ENCODE peak calls at places on chromosomes 2 and 18, in seven cellular contexts. N is OCI-LY7, V is cardiac fibroblast, J is B cell, U is AG09309, R is RWPE1, M is ovary. K is an unnamed sample.

GRCh38 chr2:1605102-1605501 is 139.2 kb downstream of the PXDN start:
- DNase-seq in J (no peak), U (no peak), N (no peak), V (peak; percentile 80), M (no peak), R (no peak), K (no peak)

GRCh38 chr2:90645-91312 is 44.5 kb upstream of the FAM110C start:
- DNase-seq in N (no peak), J (no peak), U (no peak), R (no peak), V (no peak), M (no peak), K (no peak)

GRCh38 chr2:237459741-237460174 is 27.3 kb upstream of the MLPH start:
- DNase-seq in U (no peak), M (no peak), V (peak; percentile 96), R (peak; percentile 54), J (no peak), N (no peak), K (peak; percentile 73)

GRCh38 chr18:26656401-26656943 is 108.1 kb upstream of the KCTD1 start:
- DNase-seq in N (no peak), R (no peak), J (no peak), V (no peak), U (no peak), M (no peak), K (no peak)

GRCh38 chr2:30611572-30611971 is 164.5 kb downstream of the LCLAT1 start:
- DNase-seq in R (no peak), N (no peak), U (peak; percentile 59), M (no peak), V (peak; percentile 28), J (no peak), K (peak; percentile 16)

GRCh38 chr2:69122271-69122670 is 109.3 kb downstream of the ANTXR1 start:
- DNase-seq in V (peak; percentile 85), J (no peak), N (no peak), R (peak; percentile 38), U (no peak), M (no peak), K (peak; percentile 43)

GRCh38 chr2:72998234-72998651 is 73.3 kb downstream of the SFXN5 start:
- DNase-seq in M (no peak), R (no peak), J (no peak), V (no peak), N (no peak), U (no peak), K (no peak)

GRCh38 chr2:241854342-241855244 is 4.1 kb downstream of the PDCD1 start:
- DNase-seq in U (no peak), V (no peak), N (no peak), J (peak; percentile 31), M (peak; percentile 13), R (no peak), K (no peak)

GRCh38 chr2:20515293-20516220 is 68.7 kb downstream of the RHOB start:
- DNase-seq in R (no peak), M (no peak), V (no peak), N (no peak), U (no peak), J (no peak), K (no peak)

GRCh38 chr2:46988733-46989481 is 73.3 kb upstream of the MCFD2 start:
- DNase-seq in V (no peak), N (peak; percentile 37), M (peak; percentile 62), J (no peak), U (no peak), R (no peak), K (no peak)

GRCh38 chr18:4286256-4286655 is 168.9 kb downstream of the DLGAP1 start:
- DNase-seq in J (no peak), N (no peak), R (no peak), V (no peak), M (no peak), U (no peak), K (no peak)

GRCh38 chr2:126858991-126859390 is 39.7 kb upstream of the TEX51 start:
- DNase-seq in V (no peak), N (no peak), U (no peak), M (no peak), R (no peak), J (no peak), K (no peak)

GRCh38 chr2:239678186-239678490 is 277.3 kb upstream of the HDAC4 start:
- DNase-seq in V (no peak), N (no peak), R (no peak), J (no peak), U (no peak), M (no peak), K (no peak)

GRCh38 chr2:151388011-151388410 is 21.7 kb upstream of the RIF1 start:
- DNase-seq in M (no peak), U (no peak), N (no peak), J (no peak), R (no peak), V (no peak), K (no peak)

GRCh38 chr2:62446491-62446890 is 59.5 kb downstream of the TMEM17 start:
- DNase-seq in V (no peak), U (no peak), M (no peak), J (no peak), N (no peak), R (no peak), K (no peak)

GRCh38 chr2:144211826-144212225 is 308.1 kb downstream of the ZEB2 start:
- DNase-seq in V (no peak), U (no peak), N (no peak), R (no peak), J (no peak), M (no peak), K (no peak)

GRCh38 chr2:9206991-9207640 is 504 bp downstream of the ASAP2 start:
- DNase-seq in U (no peak), M (peak; percentile 47), N (no peak), R (peak; percentile 34), J (peak; percentile 58), V (no peak), K (no peak)

GRCh38 chr2:102753563-102754159 is 8.2 kb upstream of the TMEM182 start:
- DNase-seq in U (peak; percentile 31), R (peak; percentile 25), V (peak; percentile 72), M (no peak), J (no peak), N (peak; percentile 58), K (no peak)

GRCh38 chr2:238974061-238974460 is 126.2 kb downstream of the TWIST2 start:
- DNase-seq in M (no peak), R (peak; percentile 30), J (no peak), U (no peak), V (peak; percentile 58), N (no peak), K (no peak)

GRCh38 chr2:129935118-129935517 is 44.3 kb upstream of the RAB6C start:
- DNase-seq in R (peak; percentile 20), V (no peak), J (no peak), M (no peak), N (no peak), U (no peak), K (no peak)

GRCh38 chr2:15059870-15060617 is 427.5 kb downstream of the LRATD1 start:
- DNase-seq in R (peak; percentile 33), V (no peak), N (no peak), M (no peak), J (no peak), U (no peak), K (no peak)

GRCh38 chr2:149451417-149452165 is 121.2 kb downstream of the LYPD6 start:
- DNase-seq in R (no peak), U (no peak), J (no peak), N (no peak), V (no peak), M (no peak), K (no peak)

GRCh38 chr2:106584304-106584954 is 97.3 kb downstream of the CD8B2 start:
- DNase-seq in J (no peak), R (no peak), M (no peak), N (no peak), U (no peak), V (no peak), K (no peak)

GRCh38 chr2:100052645-100053044 is 89.7 kb downstream of the AFF3 start:
- DNase-seq in U (no peak), M (no peak), R (no peak), V (no peak), J (no peak), N (no peak), K (no peak)

GRCh38 chr2:77101796-77102452 is 420.3 kb downstream of the LRRTM4 start:
- DNase-seq in U (no peak), J (no peak), R (no peak), V (no peak), M (no peak), N (no peak), K (no peak)

GRCh38 chr18:22408059-22408458 is 9.7 kb downstream of the CTAGE1 start:
- DNase-seq in N (peak; percentile 1), R (no peak), V (no peak), M (no peak), U (no peak), J (no peak), K (no peak)
- TF ChIP-seq CTCF in N (peak; percentile 41), R (no peak), V (peak; percentile 33), M (no peak), U (no peak), J (no peak), K (no peak)

GRCh38 chr18:45012286-45012685 is 331.6 kb downstream of the SETBP1 start:
- DNase-seq in R (no peak), N (no peak), U (no peak), J (no peak), V (peak; percentile 15), M (no peak), K (no peak)

GRCh38 chr18:45019469-45019868 is 338.8 kb downstream of the SETBP1 start:
- DNase-seq in R (no peak), J (no peak), M (no peak), U (no peak), V (no peak), N (no peak), K (no peak)

GRCh38 chr18:45009766-45010165 is 329.1 kb downstream of the SETBP1 start:
- DNase-seq in N (no peak), V (no peak), J (no peak), M (no peak), U (no peak), R (no peak), K (no peak)

GRCh38 chr18:45008694-45009372 is 328.1 kb downstream of the SETBP1 start:
- DNase-seq in V (no peak), J (peak; percentile 18), M (no peak), R (no peak), N (no peak), U (no peak), K (no peak)

GRCh38 chr18:45014047-45014501 is 333.4 kb downstream of the SETBP1 start:
- DNase-seq in N (no peak), R (peak; percentile 36), M (no peak), V (peak; percentile 88), U (peak; percentile 73), J (no peak), K (peak; percentile 41)
- TF ChIP-seq CTCF in N (no peak), R (no peak), M (no peak), V (peak; percentile 63), U (peak; percentile 54), J (no peak), K (peak; percentile 61)

DNA sequence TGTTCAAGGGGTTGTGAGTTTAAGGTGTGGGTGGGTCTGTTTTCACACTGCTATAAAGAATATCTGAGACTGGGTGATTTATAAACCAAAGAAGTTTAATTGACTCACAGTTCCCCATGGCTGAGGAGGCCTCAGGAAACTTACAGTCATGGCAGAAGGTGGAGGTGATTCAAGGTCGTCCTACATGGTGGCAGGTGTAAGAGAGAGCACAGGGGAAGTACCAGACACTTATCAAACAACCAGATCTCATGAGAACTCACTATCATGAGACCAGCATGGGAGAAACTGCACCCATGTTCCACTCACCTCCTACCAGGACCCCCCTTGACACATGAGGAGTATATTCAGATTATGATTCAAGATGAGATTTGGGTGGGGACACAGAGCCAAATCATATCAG is 38.0 kb downstream of the RHBDD1 start:
- DNase-seq in R (no peak), U (no peak), J (no peak), M (no peak), N (no peak), V (no peak), K (no peak)
- TF ChIP-seq CTCF in R (no peak), U (no peak), J (no peak), M (no peak), N (no peak), V (no peak), K (no peak)

GRCh38 chr2:218727502-218728165 is 17.0 kb downstream of the TTLL4 start:
- DNase-seq in U (no peak), R (no peak), V (peak; percentile 67), J (no peak), M (no peak), N (peak; percentile 11), K (no peak)
- TF ChIP-seq CTCF in U (peak; percentile 45), R (no peak), V (peak; percentile 52), J (peak; percentile 30), M (no peak), N (peak; percentile 69), K (peak; percentile 31)

K was measured in BJ.